ENCODE peak calls at places on chromosomes 2 and 18, in four cellular contexts. O is ovary, S is stomach, G is SK-N-SH. J is an unnamed sample.

GRCh38 chr18:70491734-70492348 is 203.0 kb downstream of the SOCS6 start:
- DNase-seq in O (no peak), S (peak; percentile 52), G (peak; percentile 55), J (peak; percentile 54)

GRCh38 chr2:27016801-27017325 is 15.9 kb upstream of the TMEM214 start:
- DNase-seq in O (peak; percentile 79), S (peak; percentile 66), G (peak; percentile 86), J (peak; percentile 62)

GRCh38 chr2:215973954-215974699 is 39.2 kb downstream of the MREG start:
- DNase-seq in O (no peak), S (no peak), G (no peak), J (no peak)

GRCh38 chr18:56112013-56112749 is 524.2 kb upstream of the TCF4 start:
- DNase-seq in O (no peak), S (no peak), G (no peak), J (no peak)

GRCh38 chr18:75815767-75816166 is 388.3 kb upstream of the SMIM21 start:
- DNase-seq in O (no peak), S (no peak), G (no peak), J (no peak)

GRCh38 chr2:4258563-4258962 is 555.2 kb downstream of the DCDC2C start:
- DNase-seq in O (no peak), S (no peak), G (no peak), J (no peak)

GRCh38 chr2:11596801-11597200 is 63.0 kb downstream of the GREB1 start:
- DNase-seq in O (no peak), S (no peak), G (no peak), J (peak; percentile 45)

GRCh38 chr2:66926594-66927112 is 470.5 kb upstream of the ETAA1 start:
- DNase-seq in O (no peak), S (no peak), G (no peak), J (no peak)

GRCh38 chr2:165839610-165840009 is 45.6 kb upstream of the GALNT3 start:
- DNase-seq in O (no peak), S (no peak), G (no peak), J (no peak)

GRCh38 chr2:45922577-45922988 is 271.1 kb downstream of the PRKCE start:
- DNase-seq in O (no peak), S (no peak), G (peak; percentile 89), J (peak; percentile 14)

GRCh38 chr2:239369631-239370161 is 31.1 kb downstream of the HDAC4 start:
- DNase-seq in O (peak; percentile 16), S (no peak), G (no peak), J (peak; percentile 52)

GRCh38 chr2:23685201-23685600 is 241.7 kb downstream of the ATAD2B start:
- DNase-seq in O (no peak), S (no peak), G (no peak), J (no peak)

GRCh38 chr2:102436284-102436683 is 13.3 kb downstream of the IL18RAP start:
- DNase-seq in O (no peak), S (no peak), G (no peak), J (no peak)

GRCh38 chr18:72942766-72943165 is 75.0 kb upstream of the NETO1 start:
- DNase-seq in O (no peak), S (no peak), G (no peak), J (no peak)

GRCh38 chr18:46071615-46071893 is 506 bp downstream of the PSTPIP2 start:
- DNase-seq in O (no peak), S (no peak), G (no peak), J (no peak)

GRCh38 chr2:188146888-188147287 is 144.8 kb upstream of the GULP1 start:
- DNase-seq in O (no peak), S (no peak), G (no peak), J (no peak)

GRCh38 chr2:129062160-129062912 is 743.7 kb upstream of the HS6ST1 start:
- DNase-seq in O (no peak), S (no peak), G (no peak), J (no peak)

GRCh38 chr2:42809876-42810125 is 17.4 kb upstream of the HAAO start:
- DNase-seq in O (peak; percentile 88), S (peak; percentile 84), G (peak; percentile 97), J (peak; percentile 97)

GRCh38 chr2:21194147-21194546 is 70.4 kb downstream of the TDRD15 start:
- DNase-seq in O (no peak), S (no peak), G (no peak), J (no peak)

GRCh38 chr2:46771309-46771708 is 144.3 kb downstream of the MCFD2 start:
- DNase-seq in O (no peak), S (no peak), G (no peak), J (no peak)

GRCh38 chr2:216181351-216181750 is 72.2 kb downstream of the XRCC5 start:
- DNase-seq in O (no peak), S (no peak), G (no peak), J (no peak)

GRCh38 chr2:37415128-37415817 is 70.8 kb downstream of the QPCT start:
- DNase-seq in O (no peak), S (no peak), G (peak; percentile 49), J (no peak)

GRCh38 chr2:105576440-105577241 is 168.1 kb upstream of the NCK2 start:
- DNase-seq in O (no peak), S (no peak), G (peak; percentile 47), J (no peak)

GRCh38 chr18:45068563-45069191 is 388.0 kb downstream of the SETBP1 start:
- DNase-seq in O (no peak), S (no peak), G (no peak), J (no peak)

GRCh38 chr2:148020358-148021058 is at the start of gene ORC4:
- DNase-seq in O (peak; percentile 99), S (peak; percentile 99), G (peak; percentile 84), J (peak; percentile 99)
- TF ChIP-seq EP300 in O (peak; percentile 71), S (no peak), G (no peak), J (peak; percentile 46)

GRCh38 chr2:55861733-55862132 is 61.8 kb downstream of the EFEMP1 start:
- DNase-seq in O (peak; percentile 44), S (no peak), G (no peak), J (no peak)
- H3K4me3 ChIP-seq in O (no peak overlapping the region), S (no peak overlapping the region), G (no peak overlapping the region), J (no peak overlapping the region)

DNA sequence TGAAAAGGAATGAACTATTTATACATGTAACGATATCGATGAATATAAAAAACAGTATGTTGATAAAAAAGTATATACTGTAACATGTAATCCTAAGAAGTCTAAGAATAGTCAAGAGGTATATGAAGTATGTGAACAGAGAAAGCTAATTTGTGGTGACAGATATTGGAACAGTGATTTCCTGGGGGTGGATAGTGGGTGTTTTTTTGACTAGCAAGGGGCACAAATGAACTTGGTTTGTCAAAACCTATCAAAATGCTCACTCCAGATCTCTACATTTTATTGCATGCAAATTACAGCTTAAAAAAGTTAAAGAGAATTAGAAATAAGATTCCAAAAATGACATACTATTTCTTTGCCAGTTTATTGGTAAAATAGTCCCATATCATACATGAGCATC is 35.4 kb downstream of the PTH2R start:
- DNase-seq in O (no peak), S (no peak), G (no peak), J (no peak)
- TF ChIP-seq EP300 in O (no peak), S (no peak), G (no peak), J (no peak)

GRCh38 chr18:64618390-64618789 is 469.5 kb upstream of the LINC00305 start:
- DNase-seq in O (no peak), S (no peak), G (no peak), J (no peak)
- H3K4me3 ChIP-seq in O (no peak overlapping the region), S (no peak overlapping the region), G (no peak overlapping the region), J (no peak overlapping the region)

GRCh38 chr2:55992465-55992864 is 68.9 kb upstream of the EFEMP1 start:
- DNase-seq in O (peak; percentile 24), S (no peak), G (no peak), J (no peak)
- TF ChIP-seq EP300 in O (no peak), S (no peak), G (peak; percentile 97), J (peak; percentile 4)

GRCh38 chr2:40372586-40372985 is 79.3 kb downstream of the SLC8A1 start:
- DNase-seq in O (no peak), S (no peak), G (no peak), J (no peak)

GRCh38 chr2:40373093-40373492 is 78.8 kb downstream of the SLC8A1 start:
- DNase-seq in O (no peak), S (no peak), G (no peak), J (no peak)

GRCh38 chr2:40369619-40370397 is 82.1 kb downstream of the SLC8A1 start:
- DNase-seq in O (no peak), S (no peak), G (no peak), J (no peak)

GRCh38 chr2:40371525-40372277 is 80.2 kb downstream of the SLC8A1 start:
- DNase-seq in O (peak; percentile 49), S (no peak), G (peak; percentile 24), J (no peak)

DNA sequence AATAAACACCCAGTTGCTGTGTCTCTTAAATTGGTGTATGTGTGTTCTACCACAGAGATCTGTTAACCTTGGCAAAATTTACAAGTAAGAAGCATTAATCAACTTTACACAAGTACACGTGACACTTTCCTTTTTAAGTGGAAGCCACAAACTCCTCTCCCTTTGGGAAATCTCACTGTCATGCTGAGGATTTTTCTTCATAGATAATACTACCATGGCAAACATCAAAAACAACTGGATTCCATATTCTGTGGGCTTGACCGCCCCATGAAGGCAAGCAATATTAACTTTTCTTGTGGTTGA is 79.7 kb downstream of the SLC8A1 start:
- DNase-seq in O (no peak), S (no peak), G (no peak), J (no peak)
- H3K4me3 ChIP-seq in O (no peak overlapping the region), S (no peak overlapping the region), G (peak overlapping the region; percentile 22), J (no peak overlapping the region)

DNA sequence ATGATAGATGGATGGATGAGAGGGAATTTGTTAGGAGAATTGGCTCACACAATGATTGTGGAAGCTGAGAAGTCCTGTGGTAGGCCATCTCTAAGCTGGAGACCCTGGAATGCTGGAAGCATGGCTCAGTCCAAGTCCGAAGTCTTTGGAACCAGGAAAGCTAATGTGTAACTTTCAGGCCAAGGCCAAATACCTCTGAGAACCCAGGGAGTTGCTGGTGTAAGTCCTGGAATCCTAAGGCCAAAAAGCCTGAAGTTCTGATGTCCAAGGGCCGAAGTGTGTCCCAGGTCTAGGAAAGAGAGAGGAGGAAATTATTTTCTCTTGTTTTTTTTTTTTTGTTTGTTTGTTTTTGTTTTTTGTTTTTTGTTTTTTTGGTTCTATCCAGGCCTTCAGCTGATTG is 492.2 kb upstream of the GCFC2 start:
- DNase-seq in O (no peak), S (no peak), G (no peak), J (no peak)
- TF ChIP-seq EP300 in O (no peak), S (no peak), G (no peak), J (no peak)

GRCh38 chr2:203905661-203906060 is 30.9 kb upstream of the ICOS start:
- DNase-seq in O (no peak), S (no peak), G (no peak), J (no peak)

GRCh38 chr2:203909192-203909945 is 27.2 kb upstream of the ICOS start:
- DNase-seq in O (no peak), S (no peak), G (peak; percentile 48), J (no peak)

GRCh38 chr2:203908344-203909185 is 28.0 kb upstream of the ICOS start:
- DNase-seq in O (no peak), S (peak; percentile 40), G (no peak), J (no peak)

GRCh38 chr2:203913947-203914346 is 22.6 kb upstream of the ICOS start:
- DNase-seq in O (no peak), S (no peak), G (no peak), J (no peak)

GRCh38 chr2:203909946-203910476 is 26.6 kb upstream of the ICOS start:
- DNase-seq in O (no peak), S (no peak), G (no peak), J (no peak)
- H3K4me3 ChIP-seq in O (no peak overlapping the region), S (peak overlapping the region; percentile 28), G (no peak overlapping the region), J (no peak overlapping the region)

GRCh38 chr18:57806891-57807280 is 3.8 kb upstream of the ATP8B1 start:
- DNase-seq in O (no peak), S (no peak), G (no peak), J (no peak)
- TF ChIP-seq EP300 in O (no peak), S (no peak), G (peak; percentile 93), J (no peak)

J was measured in upper lobe of left lung.